ENCODE peak calls at places on chromosomes 1 and 21, in six cellular contexts. C is uterus, P is transverse colon, Z is ovary, G is A549, T is GM12878. Q is an unnamed sample. For H3K4me1, the result is how much of the 10 kb centered on the place peaks cover.

GRCh38 chr1:119882172-119883029 is 13.9 kb downstream of the ADAM30 start:
- DNase-seq in C (no peak), P (peak), Z (no peak), G (no peak), T (no peak), Q (no peak)

GRCh38 chr1:1402081-1402900 is 3.2 kb upstream of the CCNL2 start:
- DNase-seq in C (no peak), P (peak), Z (no peak), G (peak), T (no peak), Q (no peak)

GRCh38 chr1:21863981-21864380 is 51.9 kb downstream of the LDLRAD2 start:
- DNase-seq in C (no peak), P (no peak), Z (no peak), G (no peak), T (no peak), Q (no peak)

GRCh38 chr1:90717665-90718410 is 736 bp upstream of the BARHL2 start:
- DNase-seq in C (no peak), P (peak), Z (no peak), G (no peak), T (no peak), Q (no peak)

GRCh38 chr1:168106274-168106673 is 30.5 kb downstream of the GPR161 start:
- DNase-seq in C (no peak), P (no peak), Z (no peak), G (no peak), T (no peak), Q (no peak)

GRCh38 chr1:190138711-190139110 is 339.0 kb downstream of the BRINP3 start:
- DNase-seq in C (no peak), P (no peak), Z (no peak), G (no peak), T (no peak), Q (no peak)

GRCh38 chr1:159009287-159009686 is 420 bp upstream of the IFI16 start:
- DNase-seq in C (no peak), P (no peak), Z (no peak), G (no peak), T (no peak), Q (no peak)

GRCh38 chr1:53576381-53576801 is 117.2 kb downstream of the DMRTB1 start:
- DNase-seq in C (peak), P (no peak), Z (no peak), G (no peak), T (no peak), Q (no peak)

GRCh38 chr1:21524686-21525339 is 15.6 kb downstream of the ALPL start:
- DNase-seq in C (no peak), P (no peak), Z (no peak), G (no peak), T (no peak), Q (no peak)

GRCh38 chr1:229624906-229625871 is 733 bp downstream of the TAF5L start:
- DNase-seq in C (peak), P (peak), Z (no peak), G (peak), T (no peak), Q (peak)

GRCh38 chr1:170707959-170708666 is 44.2 kb downstream of the PRRX1 start:
- DNase-seq in C (no peak), P (no peak), Z (no peak), G (peak), T (no peak), Q (no peak)

GRCh38 chr1:28416509-28417194 is 47.1 kb downstream of the PHACTR4 start:
- DNase-seq in C (no peak), P (no peak), Z (no peak), G (no peak), T (no peak), Q (no peak)

GRCh38 chr21:28877318-28877884 is 115.3 kb downstream of the LTN1 start:
- DNase-seq in C (no peak), P (no peak), Z (no peak), G (no peak), T (no peak), Q (no peak)

GRCh38 chr21:35737899-35738341 is 322.4 kb downstream of the SETD4 start:
- DNase-seq in C (peak), P (no peak), Z (peak), G (no peak), T (no peak), Q (peak)

GRCh38 chr21:39971961-39972360 is 104.7 kb downstream of the PCP4 start:
- DNase-seq in C (no peak), P (no peak), Z (no peak), G (no peak), T (no peak), Q (no peak)

GRCh38 chr1:205168291-205168690 is 43.2 kb downstream of the DSTYK start:
- DNase-seq in C (no peak), P (no peak), Z (no peak), G (no peak), T (no peak), Q (no peak)

GRCh38 chr1:151537112-151537511 is 3.0 kb upstream of the TUFT1 start:
- DNase-seq in C (no peak), P (no peak), Z (no peak), G (peak), T (no peak), Q (no peak)

GRCh38 chr1:22143065-22143514 is at the start of gene WNT4:
- DNase-seq in C (peak), P (peak), Z (peak), G (peak), T (no peak), Q (no peak)

DNA sequence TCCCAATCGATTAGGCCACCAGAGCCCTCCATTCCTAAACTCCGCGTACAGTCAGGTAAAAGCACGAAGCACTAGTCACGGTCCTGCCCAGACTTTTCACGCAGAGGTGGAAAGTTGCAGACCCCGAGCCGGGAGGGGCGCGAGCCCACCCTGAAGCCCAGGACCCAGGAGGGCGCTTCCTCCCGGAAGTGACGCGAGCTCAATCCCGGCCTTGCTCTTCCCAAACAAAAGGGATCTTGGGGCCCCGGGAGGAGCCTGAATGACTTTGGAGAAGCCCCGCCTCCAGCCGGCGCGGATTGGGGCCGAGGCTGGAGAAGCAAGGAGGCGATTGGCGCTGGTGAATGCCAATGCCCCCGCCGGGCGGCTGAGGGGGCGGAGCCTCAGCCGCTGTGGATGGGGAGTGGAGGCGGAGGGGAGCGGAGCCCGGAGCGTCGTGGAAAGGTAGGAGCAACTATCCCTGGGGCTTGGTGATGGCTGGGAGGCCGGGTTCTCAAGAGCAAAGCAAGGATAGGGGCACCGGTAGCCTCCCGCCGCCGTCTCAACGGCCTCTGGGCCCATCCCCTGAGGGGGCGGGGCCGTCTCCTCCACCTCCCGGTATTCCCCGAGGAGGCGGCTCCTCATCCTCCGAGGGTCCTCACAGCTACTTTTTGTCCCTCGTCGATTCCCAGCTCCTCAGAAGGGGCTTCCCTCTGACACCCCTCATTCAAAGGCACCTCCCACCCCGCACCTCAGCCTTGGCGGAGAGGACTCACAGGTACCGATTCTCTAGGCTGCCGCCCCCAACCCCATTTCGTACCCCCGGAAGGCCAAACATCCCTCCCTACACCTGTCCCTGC is at the start of gene CTTNBP2NL:
- DNase-seq in C (peak), P (peak), Z (peak), G (peak), T (no peak), Q (peak)
- TF ChIP-seq POLR2A in C (peak), P (peak), Z (peak), G (peak), T (peak), Q (peak)

GRCh38 chr1:8122477-8123407 is 96.6 kb upstream of the ERRFI1 start:
- DNase-seq in C (peak), P (no peak), Z (no peak), G (no peak), T (no peak), Q (no peak)

GRCh38 chr1:8120693-8121260 is 94.7 kb upstream of the ERRFI1 start:
- DNase-seq in C (no peak), P (no peak), Z (peak), G (no peak), T (peak), Q (no peak)

GRCh38 chr1:8118031-8118451 is 91.9 kb upstream of the ERRFI1 start:
- DNase-seq in C (no peak), P (no peak), Z (no peak), G (no peak), T (no peak), Q (no peak)

GRCh38 chr1:8121261-8122159 is 95.4 kb upstream of the ERRFI1 start:
- DNase-seq in C (peak), P (peak), Z (peak), G (no peak), T (no peak), Q (peak)

DNA sequence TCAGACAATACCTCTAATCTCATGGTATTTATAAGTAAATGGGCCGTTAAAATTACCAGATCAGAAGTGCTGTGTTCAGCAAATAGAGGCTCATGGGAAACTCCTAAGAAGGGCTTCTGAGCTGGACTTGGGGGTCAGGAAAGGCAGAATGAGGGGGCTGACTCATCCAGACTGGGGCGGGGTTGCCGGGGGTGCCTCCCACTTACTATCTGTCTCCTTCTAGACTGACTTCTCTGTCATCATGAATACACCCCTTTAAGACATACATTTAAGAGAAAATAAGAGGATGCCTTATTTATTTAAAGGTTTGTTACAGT is 96.0 kb upstream of the ERRFI1 start:
- DNase-seq in C (peak), P (no peak), Z (peak), G (no peak), T (no peak), Q (no peak)
- H3K27ac ChIP-seq in C (peak), P (peak), Z (peak), G (peak), T (no peak), Q (no peak)

DNA sequence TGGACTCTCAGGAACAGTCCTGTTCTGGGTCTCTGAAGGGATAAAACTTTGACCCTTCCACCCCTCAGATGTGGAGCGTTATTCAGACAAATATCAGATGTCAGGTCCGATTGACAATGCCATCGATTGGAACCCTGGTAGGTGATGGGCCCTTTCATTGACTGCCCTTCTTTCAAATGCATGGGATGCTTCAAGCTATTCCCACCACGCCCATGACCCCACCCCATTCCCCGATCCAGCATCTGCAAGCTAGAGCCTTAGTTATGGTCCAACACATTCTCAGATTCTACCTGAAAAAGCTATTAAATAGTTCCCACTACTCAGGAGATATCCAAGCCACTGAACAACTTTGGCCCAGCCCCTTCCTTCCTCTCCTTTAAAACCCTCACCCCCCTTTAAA is 12.5 kb downstream of the POLR3GL start:
- DNase-seq in C (no peak), P (no peak), Z (no peak), G (no peak), T (no peak), Q (no peak)
- H3K4me1 ChIP-seq in C (under half), P (under half), Z (under half), G (under half), T (under half), Q (under half)

GRCh38 chr1:116559304-116559761 is 11.5 kb downstream of the CD58 start:
- DNase-seq in C (no peak), P (no peak), Z (no peak), G (no peak), T (no peak), Q (no peak)
- TF ChIP-seq POLR2A in C (no peak), P (no peak), Z (no peak), G (no peak), T (peak), Q (no peak)

Q was measured in gastrocnemius medialis.